ENCODE peak calls at places on chromosomes 11 and 22, in nine cellular contexts. One of them, this sample, is unnamed.

GRCh38 chr22:23834830-23835772 is 3.7 kb downstream of the DERL3 start:
- DNase-seq in neural crest cell: no peak
- DNase-seq in sigmoid colon: peak
- DNase-seq in colonic mucosa: no peak
- DNase-seq in endothelial cell: no peak
- DNase-seq in prostate gland: no peak
- DNase-seq in DND-41: no peak
- DNase-seq in breast epithelium: no peak
- DNase-seq in astrocyte: no peak
- DNase-seq in this sample: no peak

GRCh38 chr11:1538153-1538552 is 33.9 kb downstream of the DUSP8 start:
- DNase-seq in neural crest cell: no peak
- DNase-seq in sigmoid colon: no peak
- DNase-seq in colonic mucosa: no peak
- DNase-seq in endothelial cell: no peak
- DNase-seq in prostate gland: no peak
- DNase-seq in DND-41: no peak
- DNase-seq in breast epithelium: no peak
- DNase-seq in astrocyte: no peak
- DNase-seq in this sample: no peak

GRCh38 chr11:61905801-61906521 is 11.4 kb downstream of the RAB3IL1 start:
- DNase-seq in neural crest cell: no peak
- DNase-seq in sigmoid colon: no peak
- DNase-seq in colonic mucosa: no peak
- DNase-seq in endothelial cell: no peak
- DNase-seq in prostate gland: no peak
- DNase-seq in DND-41: no peak
- DNase-seq in breast epithelium: no peak
- DNase-seq in astrocyte: no peak
- DNase-seq in this sample: no peak

GRCh38 chr11:6567371-6567745 is 36.1 kb downstream of the RRP8 start:
- DNase-seq in neural crest cell: no peak
- DNase-seq in sigmoid colon: no peak
- DNase-seq in colonic mucosa: no peak
- DNase-seq in endothelial cell: no peak
- DNase-seq in prostate gland: peak
- DNase-seq in DND-41: no peak
- DNase-seq in breast epithelium: no peak
- DNase-seq in astrocyte: no peak
- DNase-seq in this sample: no peak

GRCh38 chr22:36329217-36330078 is 58.3 kb downstream of the MYH9 start:
- DNase-seq in neural crest cell: no peak
- DNase-seq in sigmoid colon: no peak
- DNase-seq in colonic mucosa: peak
- DNase-seq in endothelial cell: peak
- DNase-seq in prostate gland: peak
- DNase-seq in DND-41: peak
- DNase-seq in breast epithelium: peak
- DNase-seq in astrocyte: peak
- DNase-seq in this sample: peak

GRCh38 chr22:32723632-32724031 is 77.9 kb upstream of the TIMP3 start:
- DNase-seq in neural crest cell: no peak
- DNase-seq in sigmoid colon: peak
- DNase-seq in colonic mucosa: peak
- DNase-seq in endothelial cell: no peak
- DNase-seq in prostate gland: peak
- DNase-seq in DND-41: peak
- DNase-seq in breast epithelium: no peak
- DNase-seq in astrocyte: peak
- DNase-seq in this sample: no peak

GRCh38 chr22:20464096-20464614 is 26.5 kb upstream of the SCARF2 start:
- DNase-seq in neural crest cell: no peak
- DNase-seq in sigmoid colon: no peak
- DNase-seq in colonic mucosa: no peak
- DNase-seq in endothelial cell: no peak
- DNase-seq in prostate gland: no peak
- DNase-seq in DND-41: no peak
- DNase-seq in breast epithelium: no peak
- DNase-seq in astrocyte: no peak
- DNase-seq in this sample: no peak

GRCh38 chr22:37896181-37896592 is 9.9 kb upstream of the MICALL1 start:
- DNase-seq in neural crest cell: no peak
- DNase-seq in sigmoid colon: no peak
- DNase-seq in colonic mucosa: peak
- DNase-seq in endothelial cell: peak
- DNase-seq in prostate gland: peak
- DNase-seq in DND-41: peak
- DNase-seq in breast epithelium: no peak
- DNase-seq in astrocyte: no peak
- DNase-seq in this sample: no peak

GRCh38 chr11:119117004-119117706 is 4.2 kb upstream of the HINFP start:
- DNase-seq in neural crest cell: no peak
- DNase-seq in sigmoid colon: no peak
- DNase-seq in colonic mucosa: no peak
- DNase-seq in endothelial cell: no peak
- DNase-seq in prostate gland: no peak
- DNase-seq in DND-41: no peak
- DNase-seq in breast epithelium: no peak
- DNase-seq in astrocyte: no peak
- DNase-seq in this sample: no peak

GRCh38 chr11:103228807-103229206 is 119.6 kb downstream of the DYNC2H1 start:
- DNase-seq in neural crest cell: no peak
- DNase-seq in sigmoid colon: no peak
- DNase-seq in colonic mucosa: no peak
- DNase-seq in endothelial cell: no peak
- DNase-seq in prostate gland: no peak
- DNase-seq in DND-41: peak
- DNase-seq in breast epithelium: no peak
- DNase-seq in astrocyte: no peak
- DNase-seq in this sample: peak

GRCh38 chr11:76205252-76206076 is 838 bp downstream of the WNT11 start:
- DNase-seq in neural crest cell: no peak
- DNase-seq in sigmoid colon: no peak
- DNase-seq in colonic mucosa: no peak
- DNase-seq in endothelial cell: no peak
- DNase-seq in prostate gland: no peak
- DNase-seq in DND-41: no peak
- DNase-seq in breast epithelium: no peak
- DNase-seq in astrocyte: no peak
- DNase-seq in this sample: no peak

GRCh38 chr11:85898456-85898855 is 43.3 kb downstream of the CCDC83 start:
- DNase-seq in neural crest cell: no peak
- DNase-seq in sigmoid colon: no peak
- DNase-seq in colonic mucosa: no peak
- DNase-seq in endothelial cell: no peak
- DNase-seq in prostate gland: no peak
- DNase-seq in DND-41: no peak
- DNase-seq in breast epithelium: no peak
- DNase-seq in astrocyte: no peak
- DNase-seq in this sample: no peak

DNA sequence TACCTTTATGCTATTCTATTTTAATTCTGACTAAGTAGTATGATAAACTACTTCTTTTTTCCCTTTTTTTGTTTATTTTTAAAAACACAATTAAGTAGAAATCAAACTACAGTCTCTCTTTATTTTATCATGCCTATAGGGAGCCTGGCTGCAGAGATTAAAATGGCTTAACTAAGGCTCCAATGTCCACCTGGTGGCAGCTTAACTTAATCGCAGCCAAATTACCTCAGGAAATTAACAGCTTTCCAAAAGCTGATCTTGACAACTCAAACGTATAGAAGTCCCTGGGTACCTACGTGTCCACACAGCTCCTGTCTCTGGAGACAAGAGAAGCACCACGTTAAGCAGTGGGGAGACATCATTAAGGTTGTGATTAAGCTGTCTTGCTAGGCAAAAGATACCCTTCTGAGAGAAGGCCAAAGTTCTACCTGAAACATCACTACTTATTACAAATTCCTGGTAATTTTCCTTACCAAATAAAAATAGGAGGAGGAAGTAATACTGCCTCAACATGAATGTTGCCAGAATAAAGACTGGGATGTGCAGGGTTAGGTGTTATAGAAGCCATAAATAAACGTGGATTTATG is 63.2 kb upstream of the SNX19 start:
- DNase-seq in neural crest cell: no peak
- DNase-seq in sigmoid colon: no peak
- DNase-seq in colonic mucosa: no peak
- DNase-seq in endothelial cell: peak
- DNase-seq in prostate gland: no peak
- DNase-seq in DND-41: no peak
- DNase-seq in breast epithelium: no peak
- DNase-seq in astrocyte: peak
- DNase-seq in this sample: no peak
- TF ChIP-seq CTCF in neural crest cell: peak
- TF ChIP-seq CTCF in sigmoid colon: no peak
- TF ChIP-seq CTCF in colonic mucosa: peak
- TF ChIP-seq CTCF in endothelial cell: peak
- TF ChIP-seq CTCF in prostate gland: no peak
- TF ChIP-seq CTCF in DND-41: peak
- TF ChIP-seq CTCF in breast epithelium: peak
- TF ChIP-seq CTCF in astrocyte: peak
- TF ChIP-seq CTCF in this sample: peak

GRCh38 chr11:34356130-34356529 is 1.7 kb downstream of the ABTB2 start:
- DNase-seq in neural crest cell: no peak
- DNase-seq in sigmoid colon: no peak
- DNase-seq in colonic mucosa: no peak
- DNase-seq in endothelial cell: no peak
- DNase-seq in prostate gland: no peak
- DNase-seq in DND-41: no peak
- DNase-seq in breast epithelium: no peak
- DNase-seq in astrocyte: no peak
- DNase-seq in this sample: no peak
- TF ChIP-seq CTCF in neural crest cell: no peak
- TF ChIP-seq CTCF in sigmoid colon: no peak
- TF ChIP-seq CTCF in colonic mucosa: no peak
- TF ChIP-seq CTCF in endothelial cell: no peak
- TF ChIP-seq CTCF in prostate gland: no peak
- TF ChIP-seq CTCF in DND-41: peak
- TF ChIP-seq CTCF in breast epithelium: no peak
- TF ChIP-seq CTCF in astrocyte: no peak
- TF ChIP-seq CTCF in this sample: peak

GRCh38 chr11:12540075-12540685 is 134.0 kb upstream of the TEAD1 start:
- DNase-seq in neural crest cell: no peak
- DNase-seq in sigmoid colon: no peak
- DNase-seq in colonic mucosa: no peak
- DNase-seq in endothelial cell: no peak
- DNase-seq in prostate gland: no peak
- DNase-seq in DND-41: no peak
- DNase-seq in breast epithelium: no peak
- DNase-seq in astrocyte: peak
- DNase-seq in this sample: no peak

GRCh38 chr11:12542186-12542935 is 131.9 kb upstream of the TEAD1 start:
- DNase-seq in neural crest cell: no peak
- DNase-seq in sigmoid colon: no peak
- DNase-seq in colonic mucosa: peak
- DNase-seq in endothelial cell: no peak
- DNase-seq in prostate gland: no peak
- DNase-seq in DND-41: no peak
- DNase-seq in breast epithelium: no peak
- DNase-seq in astrocyte: no peak
- DNase-seq in this sample: no peak

GRCh38 chr11:12541588-12542151 is 132.6 kb upstream of the TEAD1 start:
- DNase-seq in neural crest cell: no peak
- DNase-seq in sigmoid colon: no peak
- DNase-seq in colonic mucosa: no peak
- DNase-seq in endothelial cell: no peak
- DNase-seq in prostate gland: no peak
- DNase-seq in DND-41: no peak
- DNase-seq in breast epithelium: no peak
- DNase-seq in astrocyte: no peak
- DNase-seq in this sample: no peak

GRCh38 chr11:12539570-12539969 is 134.7 kb upstream of the TEAD1 start:
- DNase-seq in neural crest cell: no peak
- DNase-seq in sigmoid colon: no peak
- DNase-seq in colonic mucosa: no peak
- DNase-seq in endothelial cell: no peak
- DNase-seq in prostate gland: no peak
- DNase-seq in DND-41: no peak
- DNase-seq in breast epithelium: no peak
- DNase-seq in astrocyte: peak
- DNase-seq in this sample: no peak

DNA sequence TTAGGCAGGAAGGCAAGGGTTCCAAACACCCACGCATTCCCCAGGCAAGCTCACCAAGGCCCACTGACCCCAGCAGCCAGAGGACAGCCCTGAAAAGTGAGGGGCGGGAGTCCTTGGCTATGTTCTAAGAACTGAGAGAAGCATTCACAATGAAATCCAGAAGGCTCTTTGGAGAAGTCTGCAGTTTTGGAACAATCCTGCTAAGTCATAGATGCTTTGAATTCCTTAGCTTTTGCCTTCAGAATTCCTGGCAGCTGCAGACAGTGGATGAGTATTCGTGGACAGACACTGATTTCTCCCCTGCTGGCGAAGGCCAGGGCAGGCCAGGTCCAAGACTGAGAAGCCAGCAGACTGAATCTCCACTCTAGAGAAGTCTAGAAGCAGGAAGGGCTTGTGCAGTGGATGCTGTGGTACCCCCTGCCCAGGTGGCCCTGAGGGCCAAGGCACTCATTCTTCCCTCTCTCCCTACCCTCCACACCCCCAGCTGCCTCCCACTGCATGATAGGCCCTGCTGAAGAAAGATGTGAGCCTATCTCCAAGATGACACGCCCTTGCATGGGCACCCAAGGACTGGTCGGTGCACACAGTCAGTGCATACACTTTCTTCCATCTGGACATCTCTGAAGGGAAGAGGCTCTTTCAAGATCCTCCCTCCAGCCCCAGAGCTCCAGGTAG is 133.2 kb upstream of the TEAD1 start:
- DNase-seq in neural crest cell: no peak
- DNase-seq in sigmoid colon: peak
- DNase-seq in colonic mucosa: no peak
- DNase-seq in endothelial cell: no peak
- DNase-seq in prostate gland: no peak
- DNase-seq in DND-41: no peak
- DNase-seq in breast epithelium: no peak
- DNase-seq in astrocyte: peak
- DNase-seq in this sample: no peak
- TF ChIP-seq CTCF in neural crest cell: no peak
- TF ChIP-seq CTCF in sigmoid colon: peak
- TF ChIP-seq CTCF in colonic mucosa: no peak
- TF ChIP-seq CTCF in endothelial cell: no peak
- TF ChIP-seq CTCF in prostate gland: no peak
- TF ChIP-seq CTCF in DND-41: no peak
- TF ChIP-seq CTCF in breast epithelium: no peak
- TF ChIP-seq CTCF in astrocyte: peak
- TF ChIP-seq CTCF in this sample: no peak

GRCh38 chr11:64743591-64744543 is at the start of gene RASGRP2:
- DNase-seq in neural crest cell: peak
- DNase-seq in sigmoid colon: peak
- DNase-seq in colonic mucosa: peak
- DNase-seq in endothelial cell: peak
- DNase-seq in prostate gland: peak
- DNase-seq in DND-41: peak
- DNase-seq in breast epithelium: peak
- DNase-seq in astrocyte: no peak
- DNase-seq in this sample: no peak
- TF ChIP-seq CTCF in neural crest cell: peak
- TF ChIP-seq CTCF in sigmoid colon: peak
- TF ChIP-seq CTCF in colonic mucosa: peak
- TF ChIP-seq CTCF in endothelial cell: peak
- TF ChIP-seq CTCF in prostate gland: no peak
- TF ChIP-seq CTCF in DND-41: peak
- TF ChIP-seq CTCF in breast epithelium: peak
- TF ChIP-seq CTCF in astrocyte: no peak
- TF ChIP-seq CTCF in this sample: peak